ENCODE peak calls at places on chromosome 6, in five cellular contexts. R, D, Z, V and X are unnamed samples.
A peak's percentile ranks its signal among the peaks of the same experiment; 100 is the strongest.

GRCh38 chr6:66662196-66662595 is 955.2 kb upstream of the EYS start:
- DNase-seq in V (no peak), Z (no peak), D (no peak), R (no peak), X (no peak)

GRCh38 chr6:83536034-83536646 is 23.8 kb downstream of the PRSS35 start:
- DNase-seq in V (no peak), Z (no peak), D (peak; percentile 56), R (peak; percentile 21), X (no peak)

GRCh38 chr6:138486249-138487121 is 12.8 kb downstream of the NHSL1 start:
- DNase-seq in V (no peak), Z (no peak), D (no peak), R (no peak), X (no peak)

GRCh38 chr6:26133730-26134129 is 46.5 kb downstream of the HFE start:
- DNase-seq in V (no peak), Z (no peak), D (no peak), R (no peak), X (no peak)

GRCh38 chr6:37653933-37654565 is 43.6 kb downstream of the MDGA1 start:
- DNase-seq in Z (no peak), R (peak; percentile 26), D (peak; percentile 58), V (no peak), X (peak; percentile 10)

GRCh38 chr6:116287668-116288282 is 8.0 kb upstream of the TSPYL1 start:
- DNase-seq in D (no peak), R (peak; percentile 47), V (no peak), Z (no peak), X (no peak)

GRCh38 chr6:28446818-28447511 is 3.7 kb upstream of the ZSCAN23 start:
- DNase-seq in V (no peak), D (peak; percentile 42), Z (no peak), R (no peak), X (no peak)

GRCh38 chr6:16355238-16355637 is 116.9 kb downstream of the GMPR start:
- DNase-seq in V (no peak), D (no peak), R (no peak), Z (no peak), X (no peak)

GRCh38 chr6:79841577-79842381 is 105.6 kb downstream of the ELOVL4 start:
- DNase-seq in D (peak; percentile 13), V (no peak), R (no peak), Z (no peak), X (no peak)

GRCh38 chr6:89818977-89819335 is 638 bp downstream of the MDN1 start:
- DNase-seq in V (no peak), D (no peak), Z (no peak), R (no peak), X (no peak)

GRCh38 chr6:43444601-43445000 is 10.7 kb downstream of the DLK2 start:
- DNase-seq in V (no peak), Z (no peak), R (no peak), D (no peak), X (no peak)

GRCh38 chr6:15077964-15078363 is 167.9 kb upstream of the JARID2 start:
- DNase-seq in D (no peak), Z (no peak), R (no peak), V (no peak), X (no peak)

GRCh38 chr6:3194535-3195376 is 32.7 kb downstream of the TUBB2B start:
- DNase-seq in D (peak; percentile 45), V (no peak), R (no peak), Z (peak; percentile 59), X (no peak)

GRCh38 chr6:106748547-106749207 is 119.3 kb downstream of the QRSL1 start:
- DNase-seq in D (no peak), V (no peak), Z (no peak), R (no peak), X (no peak)

GRCh38 chr6:123263981-123264380 is 267.9 kb downstream of the CLVS2 start:
- DNase-seq in Z (no peak), D (no peak), R (no peak), V (no peak), X (no peak)

GRCh38 chr6:97947841-97948240 is 664.8 kb upstream of the MMS22L start:
- DNase-seq in V (peak; percentile 89), Z (peak; percentile 58), D (peak; percentile 19), R (no peak), X (no peak)

GRCh38 chr6:170294813-170295518 is 4.1 kb upstream of the DLL1 start:
- DNase-seq in D (no peak), Z (no peak), R (no peak), V (no peak), X (no peak)

GRCh38 chr6:166806962-166807757 is 149.2 kb downstream of the RNASET2 start:
- DNase-seq in V (no peak), Z (no peak), D (no peak), R (no peak), X (no peak)

GRCh38 chr6:134379086-134379485 is 61.2 kb upstream of the SGK1 start:
- DNase-seq in Z (peak; percentile 8), V (peak; percentile 62), D (no peak), R (peak; percentile 34), X (no peak)

GRCh38 chr6:40473026-40473425 is 114.1 kb downstream of the LRFN2 start:
- DNase-seq in V (no peak), D (no peak), Z (no peak), R (no peak), X (no peak)

GRCh38 chr6:15876406-15876805 is 213.6 kb upstream of the DTNBP1 start:
- DNase-seq in D (no peak), V (no peak), R (no peak), Z (no peak), X (no peak)

GRCh38 chr6:25179051-25179778 is 100.0 kb upstream of the CARMIL1 start:
- DNase-seq in D (no peak), Z (no peak), V (no peak), R (no peak), X (no peak)

GRCh38 chr6:14656676-14657075 is 539.1 kb downstream of the CD83 start:
- DNase-seq in R (no peak), D (no peak), Z (no peak), V (no peak), X (no peak)

GRCh38 chr6:44265003-44265842 is at the start of gene NFKBIE:
- DNase-seq in D (peak; percentile 96), Z (peak; percentile 95), R (peak; percentile 95), V (peak; percentile 92), X (peak; percentile 90)

GRCh38 chr6:129860901-129861665 is at the start of gene TMEM244:
- DNase-seq in D (no peak), V (no peak), Z (no peak), R (peak; percentile 41), X (peak; percentile 65)

GRCh38 chr6:168318579-168319278 is 848 bp downstream of the DACT2 start:
- DNase-seq in D (no peak), Z (no peak), V (no peak), R (no peak), X (no peak)

GRCh38 chr6:170087946-170088348 is 202.9 kb downstream of the DLL1 start:
- DNase-seq in D (no peak), V (peak; percentile 48), R (peak; percentile 57), Z (no peak), X (peak; percentile 22)

GRCh38 chr6:19851273-19852089 is 14.3 kb downstream of the ID4 start:
- DNase-seq in Z (peak; percentile 21), V (no peak), R (no peak), D (peak; percentile 39), X (no peak)

GRCh38 chr6:128822271-128822670 is 60.7 kb upstream of the LAMA2 start:
- DNase-seq in Z (peak; percentile 12), V (no peak), D (no peak), R (no peak), X (no peak)

GRCh38 chr6:49110876-49111275 is 352.2 kb downstream of the MMUT start:
- DNase-seq in D (no peak), R (no peak), Z (no peak), V (no peak), X (no peak)

GRCh38 chr6:110102411-110102810 is 77.1 kb downstream of the WASF1 start:
- DNase-seq in Z (no peak), R (no peak), D (no peak), V (no peak), X (no peak)
- H3K4me1 ChIP-seq in Z (peaks cover 4% of the 10 kb centered on the region), R (no peaks in the 10 kb centered on the region), D (no peaks in the 10 kb centered on the region), V (peaks cover 24% of the 10 kb centered on the region), X (no peaks in the 10 kb centered on the region)

DNA sequence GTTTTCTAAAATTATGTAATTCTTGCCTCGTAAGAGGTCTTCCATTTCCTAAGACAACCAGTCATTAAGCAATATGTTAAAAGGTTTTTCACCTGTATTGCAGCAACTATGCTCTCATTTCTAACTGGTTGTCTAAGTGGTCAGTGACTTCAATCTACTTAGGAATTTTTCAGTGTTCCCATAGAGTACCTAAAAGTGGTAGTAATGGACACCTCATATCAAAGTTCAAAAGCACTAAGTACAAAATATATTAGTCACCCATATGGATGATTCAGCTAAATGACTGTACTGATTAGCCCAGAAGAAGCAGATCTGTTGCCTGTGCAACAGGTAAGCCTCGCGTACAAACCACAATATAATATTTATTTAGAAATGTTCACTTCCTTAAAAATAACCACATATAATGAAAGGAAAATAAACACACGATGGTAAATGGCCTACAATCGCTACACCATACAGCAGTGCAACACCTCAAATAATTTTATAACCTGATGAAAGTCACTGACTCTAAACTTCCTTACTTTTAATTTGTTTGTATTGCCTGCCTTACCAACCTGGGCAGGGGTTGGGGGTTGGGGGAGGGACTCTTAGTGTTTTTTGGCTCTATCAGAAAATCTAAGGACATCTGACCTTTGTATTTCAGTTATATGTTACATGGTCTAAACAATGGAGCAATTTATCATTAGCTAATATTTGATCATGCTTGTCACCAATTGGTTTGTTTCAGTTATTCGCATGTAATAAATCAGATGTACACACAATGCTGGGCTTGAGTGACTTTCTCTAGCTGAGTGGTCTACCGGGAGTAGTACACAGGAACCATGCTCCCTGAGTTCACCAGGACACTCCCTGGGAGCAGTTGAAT is 105.9 kb downstream of the HIVEP2 start:
- DNase-seq in Z (no peak), D (no peak), R (no peak), V (no peak), X (peak; percentile 53)
- H3K4me3 ChIP-seq in Z (no peak overlapping the region), D (no peak overlapping the region), R (no peak overlapping the region), V (no peak overlapping the region), X (peak overlapping the region; percentile 69)

GRCh38 chr6:69293471-69293870 is 503.3 kb downstream of the LMBRD1 start:
- DNase-seq in V (no peak), R (no peak), D (no peak), Z (no peak), X (no peak)
- H3K36me3 ChIP-seq in V (no peaks in the 10 kb centered on the region), R (no peaks in the 10 kb centered on the region), D (no peaks in the 10 kb centered on the region), Z (no peaks in the 10 kb centered on the region), X (no peaks in the 10 kb centered on the region)

DNA sequence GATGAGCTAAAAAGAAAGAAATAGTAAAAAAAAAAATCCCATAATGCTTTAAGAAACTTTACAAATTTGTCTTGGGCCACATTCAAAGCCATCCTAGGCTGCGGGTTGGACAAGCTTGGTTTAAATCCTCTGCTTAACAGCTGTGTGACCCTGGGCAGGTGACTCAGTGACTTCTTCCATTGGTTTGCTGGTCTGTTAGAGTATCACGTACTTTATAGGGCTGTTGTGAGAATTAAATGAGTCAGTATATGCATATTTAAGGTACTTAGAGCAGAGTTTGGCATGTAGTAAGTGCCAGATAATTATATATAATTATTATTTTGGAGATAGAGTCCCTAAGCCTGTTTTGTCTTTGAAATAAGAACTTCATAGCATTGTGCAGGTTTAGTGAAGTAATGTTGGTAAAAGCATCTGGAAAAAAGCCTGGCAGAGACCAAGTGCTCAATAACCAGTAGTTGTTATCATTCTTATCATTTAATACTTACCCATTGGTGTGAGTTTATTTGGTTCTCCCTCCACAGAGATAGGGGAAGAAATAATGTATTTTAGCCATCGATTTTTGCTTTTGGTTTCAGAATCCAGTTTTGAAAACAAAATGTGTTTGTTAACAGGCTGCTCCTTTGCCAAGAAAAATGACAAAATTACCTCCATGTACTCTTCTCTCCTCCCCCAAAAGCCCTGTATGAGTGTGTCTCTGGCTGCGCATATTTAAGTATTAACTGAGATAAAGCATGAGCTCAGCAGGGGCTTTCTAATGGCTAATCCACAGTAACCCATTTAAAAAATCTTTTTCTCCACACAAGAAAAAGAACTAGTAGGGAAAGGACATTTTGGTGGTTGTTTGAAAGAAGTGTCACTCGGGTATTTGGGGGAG is 67.2 kb downstream of the FOXO3 start:
- DNase-seq in V (no peak), D (no peak), Z (no peak), R (no peak), X (no peak)
- H3K4me1 ChIP-seq in V (peaks cover 25% of the 10 kb centered on the region), D (peaks cover 5% of the 10 kb centered on the region), Z (peaks cover 74% of the 10 kb centered on the region), R (peaks cover 50% of the 10 kb centered on the region), X (peaks cover 15% of the 10 kb centered on the region)